ENCODE peak calls at places on chromosomes 16 and 17, in seven cellular contexts. B is fibroblast of villous mesenchyme; L is stimulated activated CD4-positive, alpha-beta T cell treated with anti-CD3 and anti-CD28 coated beads, Interleukin-2, amount 100 ng/mL, for 48 hours; U is HS-5; M is hepatocyte; Q is posterior cingulate gyrus; C is activated T-helper 1 cell treated with Interleukin-2 at 50 U/mL for 16 hours. I is an unnamed sample.

GRCh38 chr17:75764711-75765421 is at the start of gene GALK1:
- DNase-seq in B (peak; percentile 68), L (peak; percentile 75), U (no peak), M (peak; percentile 89), Q (peak; percentile 70), C (peak; percentile 62), I (no peak)

GRCh38 chr16:26204138-26204537 is 512.4 kb downstream of the HS3ST4 start:
- DNase-seq in B (no peak), L (no peak), U (no peak), M (no peak), Q (no peak), C (no peak), I (no peak)

GRCh38 chr16:66515543-66516171 is 34.3 kb downstream of the TK2 start:
- DNase-seq in B (peak; percentile 40), L (no peak), U (no peak), M (peak; percentile 34), Q (no peak), C (no peak), I (no peak)

GRCh38 chr17:69870751-69871199 is 204.2 kb upstream of the KCNJ16 start:
- DNase-seq in B (peak; percentile 60), L (no peak), U (peak; percentile 78), M (peak; percentile 10), Q (no peak), C (no peak), I (no peak)

GRCh38 chr17:82180776-82181528 is 31.7 kb downstream of the CCDC57 start:
- DNase-seq in B (no peak), L (no peak), U (no peak), M (no peak), Q (no peak), C (no peak), I (no peak)

GRCh38 chr17:37844158-37844976 is 79.8 kb upstream of the TBC1D3K start:
- DNase-seq in B (peak; percentile 45), L (peak; percentile 62), U (no peak), M (peak; percentile 78), Q (peak; percentile 26), C (peak; percentile 15), I (no peak)

GRCh38 chr17:7873051-7873450 is 15.2 kb downstream of the CYB5D1 start:
- DNase-seq in B (peak; percentile 40), L (no peak), U (no peak), M (no peak), Q (no peak), C (no peak), I (no peak)

GRCh38 chr16:30896203-30896889 is at the start of gene CTF1:
- DNase-seq in B (peak; percentile 87), L (no peak), U (peak; percentile 80), M (peak; percentile 91), Q (peak; percentile 45), C (no peak), I (no peak)

GRCh38 chr17:39676198-39676819 is 8.1 kb downstream of the PNMT start:
- DNase-seq in B (no peak), L (no peak), U (no peak), M (no peak), Q (peak; percentile 73), C (peak; percentile 24), I (no peak)

GRCh38 chr17:34706029-34706428 is 126.6 kb downstream of the TMEM132E start:
- DNase-seq in B (peak; percentile 11), L (peak; percentile 13), U (no peak), M (peak; percentile 56), Q (no peak), C (no peak), I (peak; percentile 0)

GRCh38 chr17:68843522-68843921 is 111.7 kb downstream of the ABCA8 start:
- DNase-seq in B (peak; percentile 63), L (no peak), U (no peak), M (no peak), Q (no peak), C (no peak), I (no peak)